ENCODE peak calls at places on chromosomes 1 and 21, in five cellular contexts. S, F, U, D and K are unnamed samples.

GRCh38 chr1:159009704-159010361 is at the start of gene IFI16:
- DNase-seq in S (peak; percentile 10), F (peak; percentile 55), U (no peak), D (peak; percentile 98), K (peak; percentile 78)

GRCh38 chr1:210582186-210582981 is 253.7 kb downstream of the HHAT start:
- DNase-seq in S (no peak), F (peak; percentile 15), U (no peak), D (no peak), K (no peak)

GRCh38 chr1:116498789-116499628 is 71.8 kb downstream of the CD58 start:
- DNase-seq in S (peak; percentile 51), F (peak; percentile 75), U (no peak), D (peak; percentile 77), K (no peak)

GRCh38 chr1:71668059-71668458 is 587.2 kb upstream of the ZRANB2 start:
- DNase-seq in S (no peak), F (no peak), U (no peak), D (no peak), K (no peak)

GRCh38 chr1:6033986-6034749 is 11.5 kb upstream of the KCNAB2 start:
- DNase-seq in S (no peak), F (no peak), U (no peak), D (peak; percentile 24), K (no peak)

GRCh38 chr1:44820328-44820944 is 12.1 kb downstream of the BTBD19 start:
- DNase-seq in S (no peak), F (no peak), U (no peak), D (no peak), K (no peak)

GRCh38 chr1:17531682-17532487 is 7.6 kb upstream of the ARHGEF10L start:
- DNase-seq in S (no peak), F (no peak), U (peak; percentile 83), D (peak; percentile 75), K (no peak)

GRCh38 chr1:81512242-81512641 is 288.5 kb upstream of the ADGRL2 start:
- DNase-seq in S (no peak), F (no peak), U (no peak), D (peak; percentile 32), K (no peak)

GRCh38 chr21:22711636-22712035 is 1713.4 kb downstream of the NCAM2 start:
- DNase-seq in S (no peak), F (no peak), U (no peak), D (peak; percentile 1), K (no peak)

GRCh38 chr1:203673550-203674411 is 47.1 kb downstream of the ATP2B4 start:
- DNase-seq in S (peak; percentile 87), F (peak; percentile 43), U (no peak), D (peak; percentile 87), K (peak; percentile 30)

GRCh38 chr1:87524021-87524754 is 195.5 kb downstream of the LMO4 start:
- DNase-seq in S (no peak), F (no peak), U (no peak), D (no peak), K (no peak)

GRCh38 chr1:79797487-79797886 is 791.0 kb upstream of the ADGRL4 start:
- DNase-seq in S (no peak), F (no peak), U (no peak), D (no peak), K (no peak)

GRCh38 chr1:113456967-113457366 is 66.7 kb downstream of the MAGI3 start:
- DNase-seq in S (peak; percentile 80), F (no peak), U (no peak), D (peak; percentile 95), K (no peak)

GRCh38 chr1:161209790-161210409 is 5.2 kb upstream of the FCER1G start:
- DNase-seq in S (peak; percentile 90), F (peak; percentile 73), U (no peak), D (peak; percentile 77), K (peak; percentile 41)

GRCh38 chr1:42157667-42158066 is 4.5 kb downstream of the GUCA2B start:
- DNase-seq in S (no peak), F (no peak), U (no peak), D (no peak), K (no peak)

GRCh38 chr1:186033744-186034345 is 299.7 kb downstream of the HMCN1 start:
- DNase-seq in S (no peak), F (no peak), U (no peak), D (peak; percentile 61), K (no peak)

GRCh38 chr1:167230437-167230836 is 9.8 kb downstream of the POU2F1 start:
- DNase-seq in S (no peak), F (no peak), U (no peak), D (no peak), K (no peak)

GRCh38 chr1:215710340-215710971 is 143.4 kb downstream of the KCTD3 start:
- DNase-seq in S (peak; percentile 7), F (peak; percentile 29), U (no peak), D (peak; percentile 65), K (peak; percentile 26)

GRCh38 chr1:12051361-12051760 is 11.7 kb upstream of the TNFRSF8 start:
- DNase-seq in S (no peak), F (no peak), U (no peak), D (no peak), K (no peak)

GRCh38 chr21:35408401-35408800 is 359.3 kb upstream of the RUNX1 start:
- DNase-seq in S (no peak), F (no peak), U (no peak), D (no peak), K (no peak)

GRCh38 chr1:244234009-244234643 is 183.0 kb downstream of the ZBTB18 start:
- DNase-seq in S (no peak), F (no peak), U (no peak), D (no peak), K (no peak)

GRCh38 chr1:201673093-201673492 is 134.2 kb downstream of the NAV1 start:
- DNase-seq in S (no peak), F (no peak), U (no peak), D (no peak), K (no peak)

GRCh38 chr1:157106813-157107189 is 7.2 kb upstream of the ETV3L start:
- DNase-seq in S (no peak), F (no peak), U (peak; percentile 54), D (no peak), K (no peak)

GRCh38 chr1:163874070-163874469 is 552.3 kb downstream of the NUF2 start:
- DNase-seq in S (no peak), F (no peak), U (no peak), D (no peak), K (no peak)
- TF ChIP-seq CTCF in S (no peak), F (no peak), U (no peak), D (peak; percentile 27), K (peak; percentile 52)

GRCh38 chr1:168365719-168366474 is 85.2 kb downstream of the TBX19 start:
- DNase-seq in S (no peak), F (no peak), U (no peak), D (no peak), K (no peak)
- TF ChIP-seq CTCF in S (peak; percentile 28), F (no peak), U (no peak), D (no peak), K (peak; percentile 50)

DNA sequence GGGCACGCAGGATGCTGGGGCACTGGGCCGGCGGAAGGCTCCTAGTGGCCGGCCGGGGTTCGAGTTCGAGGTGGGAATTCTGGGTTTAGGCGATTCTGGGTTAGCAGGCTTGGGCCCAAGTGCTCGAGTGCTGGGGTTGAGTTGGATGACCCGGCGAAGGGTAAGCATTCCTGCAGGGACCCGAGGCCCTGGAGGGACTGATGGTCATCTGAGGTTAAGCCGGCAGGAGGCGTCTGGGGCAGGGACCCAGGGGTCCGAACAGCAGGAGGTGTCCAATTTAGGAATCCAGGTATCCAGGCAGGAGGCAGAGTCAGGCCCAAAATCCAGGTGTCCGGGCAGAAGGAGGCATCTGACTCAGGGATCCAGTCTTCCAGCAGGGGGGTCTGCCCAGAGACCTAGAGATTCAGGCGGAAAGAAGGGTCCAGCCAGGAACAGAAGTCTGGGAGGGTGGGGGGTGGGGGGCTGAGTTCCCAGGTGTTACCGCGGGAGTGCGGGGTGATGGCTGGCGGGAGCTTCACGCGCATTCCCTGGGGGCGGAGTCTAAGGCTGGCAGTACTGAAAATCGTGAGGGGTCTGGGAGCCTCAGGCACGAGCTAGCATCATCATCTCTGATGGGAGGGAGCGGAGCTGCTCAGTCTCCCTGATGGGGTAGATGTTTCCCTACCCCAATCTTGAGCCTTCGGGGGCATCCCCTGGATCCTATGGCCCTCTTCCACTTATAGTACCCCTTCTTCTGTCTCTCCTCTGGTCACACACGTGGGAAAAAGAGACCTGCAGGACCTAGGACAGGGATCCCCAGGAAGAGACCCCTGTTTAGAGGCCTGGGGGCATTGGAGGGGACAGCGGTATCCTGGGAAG is 585 bp downstream of the GPR3 start:
- DNase-seq in S (peak; percentile 64), F (peak; percentile 40), U (no peak), D (no peak), K (no peak)
- TF ChIP-seq CTCF in S (no peak), F (no peak), U (no peak), D (peak; percentile 28), K (peak; percentile 28)

GRCh38 chr1:231629132-231629531 is 2.5 kb downstream of the DISC1 start:
- DNase-seq in S (no peak), F (peak; percentile 39), U (no peak), D (peak; percentile 48), K (no peak)

GRCh38 chr1:231626951-231627614 is 493 bp downstream of the DISC1 start:
- DNase-seq in S (peak; percentile 39), F (peak; percentile 66), U (peak; percentile 88), D (peak; percentile 49), K (no peak)

GRCh38 chr1:231626535-231626950 is at the start of gene DISC1:
- DNase-seq in S (peak; percentile 67), F (peak; percentile 71), U (peak; percentile 90), D (peak; percentile 84), K (peak; percentile 41)

GRCh38 chr1:231628207-231628876 is 1.8 kb downstream of the DISC1 start:
- DNase-seq in S (no peak), F (peak; percentile 17), U (no peak), D (no peak), K (no peak)

DNA sequence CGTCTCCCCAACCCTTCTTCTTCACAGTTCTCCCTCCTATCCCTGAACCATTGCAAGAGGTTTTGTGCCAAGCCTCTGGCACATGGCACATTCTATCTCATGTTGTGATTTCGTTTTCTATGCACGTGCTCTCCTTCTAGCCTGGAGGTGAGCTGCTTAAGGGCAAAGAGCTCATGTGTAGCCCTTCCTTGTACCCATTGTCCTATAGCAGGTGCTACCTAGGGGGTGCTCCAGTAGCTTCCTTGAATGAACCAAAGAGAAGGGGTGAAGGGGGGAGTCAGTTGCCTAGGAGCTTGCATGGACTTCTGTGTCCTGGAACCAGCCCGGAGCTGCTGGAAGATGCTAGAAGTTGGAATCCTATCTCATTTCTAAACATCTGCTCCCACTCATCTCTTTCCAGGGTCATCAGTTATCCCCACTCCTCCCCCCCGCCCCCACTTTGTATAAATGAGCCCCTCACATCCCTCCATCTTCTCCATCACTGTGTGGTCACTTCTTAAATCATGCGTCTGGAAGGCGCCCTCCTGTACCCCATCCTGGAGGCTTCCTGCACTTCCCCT is 535 bp upstream of the DISC1 start:
- DNase-seq in S (no peak), F (peak; percentile 30), U (no peak), D (no peak), K (no peak)
- TF ChIP-seq CTCF in S (no peak), F (no peak), U (no peak), D (no peak), K (no peak)

DNA sequence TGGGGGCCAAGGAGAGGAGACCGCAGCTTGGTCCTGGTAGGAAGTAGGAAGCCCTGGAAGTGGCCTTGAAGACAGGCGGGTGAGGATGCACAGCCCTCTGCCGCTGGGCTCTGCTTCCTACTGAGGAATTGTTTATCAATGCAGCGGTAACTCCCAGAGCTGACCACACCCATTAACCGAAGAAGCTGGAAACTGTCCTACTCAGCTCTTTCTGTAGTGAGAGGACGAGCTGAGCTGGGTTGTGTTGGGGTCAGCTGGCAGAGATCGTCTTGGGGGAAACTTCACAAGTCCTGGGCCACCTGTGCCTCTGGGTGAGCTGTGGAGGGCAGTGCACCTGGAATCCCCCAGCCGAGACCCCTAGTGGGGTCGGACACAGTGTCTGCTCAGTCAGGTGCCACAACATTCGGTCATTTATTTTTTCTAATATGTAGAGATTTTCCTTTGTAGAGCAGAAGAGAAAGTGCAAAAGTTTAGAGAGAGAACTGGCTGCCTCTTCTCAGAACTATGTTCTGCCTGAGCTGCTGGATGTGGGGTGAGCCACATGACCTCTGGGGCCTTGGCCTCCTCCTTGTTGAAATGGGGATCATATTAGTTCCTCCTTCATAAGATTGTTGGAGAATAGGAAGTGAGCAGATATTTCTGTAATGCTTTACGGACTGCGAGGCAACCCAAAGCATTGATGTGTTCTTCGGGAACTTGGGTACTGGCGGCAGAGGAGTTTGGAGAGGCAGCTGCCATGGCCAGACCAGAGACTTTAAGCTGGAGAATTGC is 3.6 kb downstream of the NECAP2 start:
- DNase-seq in S (no peak), F (no peak), U (no peak), D (no peak), K (no peak)
- TF ChIP-seq CTCF in S (no peak), F (no peak), U (no peak), D (no peak), K (no peak)